ENCODE peak calls at places on chromosomes 12 and 14, in eight cellular contexts. W is lower lobe of right lung, T is PC-3, U is tibial artery, O is AG09309, L is spleen, Z is mucosa of descending colon, N is epithelial cell of esophagus. G is an unnamed sample.

GRCh38 chr14:65360144-65360784 is 52.3 kb upstream of the FUT8 start:
- DNase-seq in O (no peak), N (peak), U (no peak), Z (no peak), L (no peak), T (peak), W (no peak), G (no peak)

GRCh38 chr12:64124511-64125197 is 97.4 kb downstream of the KICS2 start:
- DNase-seq in Z (no peak), U (no peak), W (no peak), L (no peak), N (no peak), T (no peak), O (no peak), G (no peak)

GRCh38 chr14:68627868-68628604 is 164.8 kb downstream of the ZFP36L1 start:
- DNase-seq in N (peak), O (no peak), U (peak), W (peak), L (peak), T (peak), Z (peak), G (peak)

GRCh38 chr12:106387847-106388246 is 30.3 kb downstream of the POLR3B start:
- DNase-seq in W (no peak), T (no peak), Z (no peak), O (no peak), U (no peak), L (no peak), N (no peak), G (no peak)

GRCh38 chr12:59320112-59320511 is 275.7 kb upstream of the SLC16A7 start:
- DNase-seq in N (no peak), Z (no peak), L (no peak), O (no peak), W (no peak), U (no peak), T (no peak), G (no peak)

GRCh38 chr14:64812412-64812811 is 67.3 kb downstream of the SPTB start:
- DNase-seq in O (no peak), Z (peak), T (no peak), U (no peak), W (peak), N (peak), L (no peak), G (no peak)

GRCh38 chr14:38420045-38420444 is 164.2 kb upstream of the CLEC14A start:
- DNase-seq in L (no peak), O (peak), T (no peak), Z (no peak), W (no peak), U (no peak), N (no peak), G (no peak)

GRCh38 chr14:74762917-74763802 is at the start of gene YLPM1:
- DNase-seq in T (peak), W (peak), N (peak), Z (peak), O (peak), L (peak), U (peak), G (peak)

GRCh38 chr12:52011602-52012214 is 5.0 kb downstream of the TAMALIN start:
- DNase-seq in O (no peak), T (no peak), U (no peak), L (peak), Z (no peak), W (no peak), N (no peak), G (no peak)

GRCh38 chr12:6460751-6461371 is 9.0 kb downstream of the TAPBPL start:
- DNase-seq in U (no peak), W (no peak), O (no peak), L (no peak), N (no peak), Z (no peak), T (no peak), G (no peak)

GRCh38 chr14:34665785-34666425 is 36.0 kb upstream of the SNX6 start:
- DNase-seq in T (peak), N (peak), O (peak), Z (peak), L (no peak), W (no peak), U (no peak), G (no peak)

GRCh38 chr12:67774983-67775587 is 126.5 kb downstream of the DYRK2 start:
- DNase-seq in Z (no peak), W (no peak), T (peak), O (no peak), N (peak), L (no peak), U (no peak), G (no peak)

GRCh38 chr12:76555797-76556196 is 3.8 kb downstream of the OSBPL8 start:
- DNase-seq in W (no peak), O (no peak), Z (no peak), N (no peak), L (no peak), T (no peak), U (no peak), G (no peak)

GRCh38 chr14:89672636-89673279 is 255.7 kb upstream of the FOXN3 start:
- DNase-seq in N (no peak), W (no peak), L (no peak), O (no peak), U (no peak), T (peak), Z (peak), G (no peak)

GRCh38 chr14:23695220-23695999 is 59.2 kb downstream of the DHRS2 start:
- DNase-seq in W (no peak), T (no peak), L (no peak), N (no peak), U (no peak), Z (peak), O (no peak), G (peak)

GRCh38 chr12:122523846-122524718 is 2.7 kb downstream of the RSRC2 start:
- DNase-seq in U (no peak), Z (no peak), W (no peak), N (no peak), O (no peak), L (no peak), T (no peak), G (no peak)

GRCh38 chr12:121476477-121476876 is 76.6 kb downstream of the RNF34 start:
- DNase-seq in U (no peak), N (no peak), Z (no peak), W (no peak), L (no peak), O (no peak), T (no peak), G (no peak)

GRCh38 chr14:70027785-70028428 is 148.7 kb downstream of the SMOC1 start:
- DNase-seq in U (peak), T (peak), L (peak), Z (peak), O (no peak), W (peak), N (peak), G (peak)

GRCh38 chr14:50542941-50543418 is 10.6 kb upstream of the MAP4K5 start:
- DNase-seq in L (no peak), O (no peak), Z (peak), T (peak), U (no peak), N (peak), W (no peak), G (peak)

GRCh38 chr14:99063620-99064225 is 208.3 kb downstream of the BCL11B start:
- DNase-seq in T (no peak), L (no peak), O (no peak), N (no peak), W (no peak), U (no peak), Z (no peak), G (no peak)

GRCh38 chr12:22982635-22983034 is 357.7 kb downstream of the ETNK1 start:
- DNase-seq in O (no peak), W (no peak), L (no peak), T (no peak), N (no peak), Z (no peak), U (no peak), G (no peak)

GRCh38 chr14:65847065-65847847 is 434.7 kb downstream of the FUT8 start:
- DNase-seq in T (no peak), U (no peak), Z (peak), W (no peak), L (no peak), O (no peak), N (no peak), G (no peak)

GRCh38 chr14:105019861-105020814 is 745 bp downstream of the CDCA4 start:
- DNase-seq in L (peak), T (no peak), O (no peak), W (peak), U (no peak), N (peak), Z (peak), G (peak)

GRCh38 chr12:71640316-71640715 is 23.3 kb downstream of the ZFC3H1 start:
- DNase-seq in O (no peak), T (no peak), U (peak), Z (no peak), L (no peak), N (no peak), W (no peak), G (no peak)

GRCh38 chr12:3339221-3339620 is 151.8 kb upstream of the PRMT8 start:
- DNase-seq in Z (no peak), N (no peak), U (no peak), W (no peak), L (no peak), T (no peak), O (no peak), G (no peak)

GRCh38 chr12:124759841-124760508 is 103.7 kb downstream of the SCARB1 start:
- DNase-seq in L (no peak), Z (no peak), O (no peak), U (no peak), W (peak), N (no peak), T (no peak), G (no peak)

GRCh38 chr14:105876829-105877228 is 350.4 kb downstream of the TMEM121 start:
- DNase-seq in L (no peak), U (peak), N (no peak), Z (no peak), O (no peak), T (no peak), W (peak), G (no peak)

GRCh38 chr12:96104566-96104965 is 69.2 kb upstream of the LTA4H start:
- DNase-seq in T (no peak), Z (no peak), L (no peak), W (no peak), N (no peak), U (no peak), O (no peak), G (no peak)

GRCh38 chr14:27384124-27384523 is 786.3 kb upstream of the NOVA1 start:
- DNase-seq in Z (no peak), W (no peak), O (no peak), T (no peak), N (no peak), U (no peak), L (no peak), G (no peak)

GRCh38 chr14:77903233-77903632 is 103.3 kb downstream of the ADCK1 start:
- DNase-seq in O (peak), N (no peak), T (no peak), Z (no peak), W (no peak), L (no peak), U (no peak), G (no peak)

GRCh38 chr12:105774037-105774436 is 364.7 kb downstream of the NUAK1 start:
- DNase-seq in U (no peak), L (no peak), O (no peak), Z (no peak), W (no peak), N (no peak), T (no peak), G (no peak)

GRCh38 chr14:32075636-32076277 is 1.3 kb upstream of the ARHGAP5 start:
- DNase-seq in W (peak), N (peak), U (peak), L (peak), O (peak), T (peak), Z (no peak), G (no peak)

GRCh38 chr12:96265400-96265799 is 71.2 kb downstream of the ELK3 start:
- DNase-seq in U (no peak), N (no peak), Z (no peak), T (no peak), L (no peak), W (no peak), O (no peak), G (no peak)

GRCh38 chr14:33393895-33394405 is 455.3 kb downstream of the NPAS3 start:
- DNase-seq in L (no peak), Z (no peak), O (no peak), N (no peak), W (no peak), T (no peak), U (no peak), G (no peak)

GRCh38 chr12:49055978-49056754 is 4.4 kb downstream of the KMT2D start:
- DNase-seq in T (peak), N (peak), O (peak), W (peak), L (no peak), Z (peak), U (no peak), G (peak)

GRCh38 chr12:109087250-109087649 is 6.0 kb downstream of the ALKBH2 start:
- DNase-seq in L (no peak), N (peak), T (no peak), O (no peak), Z (no peak), U (no peak), W (no peak), G (no peak)

GRCh38 chr12:91289881-91290280 is 107.3 kb upstream of the DCN start:
- DNase-seq in T (no peak), W (no peak), O (no peak), U (no peak), L (no peak), N (no peak), Z (no peak), G (no peak)

GRCh38 chr12:76020281-76020680 is 11.3 kb downstream of the PHLDA1 start:
- DNase-seq in Z (peak), O (no peak), N (peak), W (peak), U (no peak), T (peak), L (peak), G (no peak)

GRCh38 chr14:101808020-101808641 is 46.6 kb downstream of the PPP2R5C start:
- DNase-seq in O (no peak), T (no peak), L (no peak), W (no peak), Z (no peak), U (no peak), N (no peak), G (peak)

GRCh38 chr12:71063087-71063486 is 94.7 kb downstream of the TSPAN8 start:
- DNase-seq in N (no peak), Z (no peak), L (no peak), W (no peak), O (no peak), U (no peak), T (peak), G (no peak)

DNA sequence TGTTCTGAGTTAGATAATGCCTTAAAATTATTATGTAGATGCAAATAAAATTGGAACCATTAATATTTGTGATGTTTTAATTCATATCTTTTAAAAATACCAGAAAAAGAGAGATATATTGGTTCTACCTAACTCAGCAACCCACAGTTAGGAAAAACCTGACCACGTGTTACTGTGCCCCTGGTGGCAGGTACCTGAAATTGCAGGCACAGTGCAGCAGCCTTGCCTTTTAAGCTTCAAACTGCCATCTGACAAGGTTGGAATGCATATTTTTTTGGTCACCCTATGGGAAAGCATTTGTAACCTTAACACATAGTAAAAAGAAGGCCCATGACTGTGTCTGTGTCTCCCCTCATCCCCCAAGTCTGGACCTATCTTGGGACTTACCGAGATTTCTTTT is 109.4 kb upstream of the NOS1 start:
- DNase-seq in U (no peak), O (no peak), T (peak), L (no peak), W (no peak), N (no peak), Z (no peak), G (no peak)
- TF ChIP-seq CTCF in U (no peak), O (peak), T (peak), L (no peak), W (peak), N (peak), Z (no peak), G (peak)

DNA sequence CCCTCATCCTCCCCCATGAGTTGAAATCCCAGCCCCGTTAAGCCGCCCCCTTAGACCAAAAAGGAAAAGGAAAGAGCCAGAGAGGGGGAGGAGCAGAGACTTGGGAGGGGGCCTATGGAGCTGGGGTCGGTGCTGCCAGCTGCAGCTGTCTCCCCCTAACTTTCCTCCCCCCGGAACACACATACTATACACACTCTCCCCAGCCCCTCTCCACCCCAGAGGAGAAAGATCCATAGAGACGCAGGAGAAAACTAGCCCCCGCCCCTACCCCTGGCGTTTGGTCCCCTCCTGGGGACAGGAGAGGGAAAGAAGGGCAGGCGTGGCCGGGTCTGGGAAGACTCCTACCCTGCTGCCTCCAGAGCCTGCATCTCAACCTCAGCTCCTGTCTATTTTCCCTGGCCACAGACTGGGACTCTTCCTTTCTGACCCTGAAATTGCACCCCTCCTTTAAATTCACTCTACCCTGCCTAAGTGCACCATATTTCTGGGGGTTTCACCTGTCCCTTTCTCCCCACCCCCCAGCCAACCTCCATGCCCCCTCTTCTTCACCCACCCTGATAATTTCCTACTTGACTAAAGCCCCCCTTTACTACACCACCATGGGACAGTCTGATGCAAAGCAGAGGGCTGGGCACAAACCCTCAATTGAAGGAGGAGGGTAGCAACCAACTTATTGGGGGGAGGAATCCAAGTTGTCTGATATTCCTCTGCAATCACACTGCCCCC is 1.6 kb upstream of the HOXC9 start:
- DNase-seq in W (no peak), L (no peak), N (no peak), O (no peak), T (no peak), Z (no peak), U (no peak), G (no peak)
- TF ChIP-seq CTCF in W (no peak), L (no peak), N (no peak), O (no peak), T (no peak), Z (no peak), U (no peak), G (no peak)

GRCh38 chr12:40287369-40287975 is 62.7 kb downstream of the LRRK2 start:
- DNase-seq in L (no peak), Z (no peak), T (peak), W (no peak), O (no peak), N (no peak), U (no peak), G (no peak)

GRCh38 chr12:40281791-40282364 is 57.1 kb downstream of the LRRK2 start:
- DNase-seq in W (no peak), O (no peak), Z (no peak), L (no peak), T (no peak), U (no peak), N (no peak), G (no peak)

GRCh38 chr12:40286583-40286982 is 61.8 kb downstream of the LRRK2 start:
- DNase-seq in W (no peak), N (peak), T (peak), Z (no peak), U (no peak), L (no peak), O (no peak), G (no peak)
- TF ChIP-seq CTCF in W (no peak), N (no peak), T (no peak), Z (no peak), U (no peak), L (no peak), O (no peak), G (no peak)

GRCh38 chr12:68901551-68901950 is 31.4 kb downstream of the CPM start:
- DNase-seq in T (no peak), Z (no peak), O (no peak), L (no peak), U (no peak), N (no peak), W (no peak), G (no peak)

GRCh38 chr12:68900241-68900640 is 32.7 kb downstream of the CPM start:
- DNase-seq in Z (no peak), W (no peak), U (no peak), L (no peak), O (no peak), T (no peak), N (no peak), G (no peak)

GRCh38 chr12:68901145-68901544 is 31.8 kb downstream of the CPM start:
- DNase-seq in Z (no peak), T (no peak), L (no peak), O (no peak), W (no peak), N (no peak), U (no peak), G (no peak)

GRCh38 chr12:68896881-68897540 is 36.0 kb downstream of the CPM start:
- DNase-seq in Z (no peak), O (no peak), L (no peak), T (no peak), U (no peak), W (no peak), N (peak), G (no peak)

GRCh38 chr12:68899251-68899771 is 33.7 kb downstream of the CPM start:
- DNase-seq in L (no peak), Z (peak), N (peak), T (peak), U (peak), O (peak), W (peak), G (no peak)
- TF ChIP-seq CTCF in L (no peak), Z (peak), N (peak), T (peak), U (peak), O (peak), W (peak), G (no peak)

G was measured in endothelial cell.